ENCODE peak calls at places on chromosomes 2 and 18, in four cellular contexts. One of them, this sample, is unnamed.

GRCh38 chr2:85344356-85344954 is 9.9 kb downstream of the RETSAT start:
- DNase-seq in stimulated activated CD8-positive, alpha-beta memory T cell treated with anti-CD3 and anti-CD28 coated beads, Interleukin-4, amount 100 ng/mL, for 1 hour: no peak
- DNase-seq in tibial artery: no peak
- DNase-seq in CD4-positive, alpha-beta memory T cell: no peak
- DNase-seq in this sample: no peak

GRCh38 chr18:46408334-46408987 is 248.6 kb downstream of the LOXHD1 start:
- DNase-seq in stimulated activated CD8-positive, alpha-beta memory T cell treated with anti-CD3 and anti-CD28 coated beads, Interleukin-4, amount 100 ng/mL, for 1 hour: no peak
- DNase-seq in tibial artery: no peak
- DNase-seq in CD4-positive, alpha-beta memory T cell: no peak
- DNase-seq in this sample: no peak

GRCh38 chr2:31318360-31319336 is 84.7 kb downstream of the EHD3 start:
- DNase-seq in stimulated activated CD8-positive, alpha-beta memory T cell treated with anti-CD3 and anti-CD28 coated beads, Interleukin-4, amount 100 ng/mL, for 1 hour: no peak
- DNase-seq in tibial artery: peak; percentile 48
- DNase-seq in CD4-positive, alpha-beta memory T cell: peak; percentile 10
- DNase-seq in this sample: no peak

GRCh38 chr2:47218066-47218581 is 63.0 kb upstream of the STPG4 start:
- DNase-seq in stimulated activated CD8-positive, alpha-beta memory T cell treated with anti-CD3 and anti-CD28 coated beads, Interleukin-4, amount 100 ng/mL, for 1 hour: no peak
- DNase-seq in tibial artery: no peak
- DNase-seq in CD4-positive, alpha-beta memory T cell: no peak
- DNase-seq in this sample: no peak

GRCh38 chr2:47520302-47520630 is 117.3 kb downstream of the MSH2 start:
- DNase-seq in stimulated activated CD8-positive, alpha-beta memory T cell treated with anti-CD3 and anti-CD28 coated beads, Interleukin-4, amount 100 ng/mL, for 1 hour: no peak
- DNase-seq in tibial artery: no peak
- DNase-seq in CD4-positive, alpha-beta memory T cell: no peak
- DNase-seq in this sample: no peak

GRCh38 chr18:74731097-74731496 is 133.4 kb downstream of the ZNF407 start:
- DNase-seq in stimulated activated CD8-positive, alpha-beta memory T cell treated with anti-CD3 and anti-CD28 coated beads, Interleukin-4, amount 100 ng/mL, for 1 hour: no peak
- DNase-seq in tibial artery: no peak
- DNase-seq in CD4-positive, alpha-beta memory T cell: no peak
- DNase-seq in this sample: no peak

GRCh38 chr2:84899681-84900080 is 5.8 kb upstream of the TMSB10 start:
- DNase-seq in stimulated activated CD8-positive, alpha-beta memory T cell treated with anti-CD3 and anti-CD28 coated beads, Interleukin-4, amount 100 ng/mL, for 1 hour: no peak
- DNase-seq in tibial artery: no peak
- DNase-seq in CD4-positive, alpha-beta memory T cell: no peak
- DNase-seq in this sample: no peak

GRCh38 chr2:43255249-43255960 is 29.0 kb upstream of the ZFP36L2 start:
- DNase-seq in stimulated activated CD8-positive, alpha-beta memory T cell treated with anti-CD3 and anti-CD28 coated beads, Interleukin-4, amount 100 ng/mL, for 1 hour: no peak
- DNase-seq in tibial artery: no peak
- DNase-seq in CD4-positive, alpha-beta memory T cell: no peak
- DNase-seq in this sample: no peak

GRCh38 chr2:105744909-105745853 is at the start of gene NCK2:
- DNase-seq in stimulated activated CD8-positive, alpha-beta memory T cell treated with anti-CD3 and anti-CD28 coated beads, Interleukin-4, amount 100 ng/mL, for 1 hour: no peak
- DNase-seq in tibial artery: no peak
- DNase-seq in CD4-positive, alpha-beta memory T cell: peak; percentile 34
- DNase-seq in this sample: no peak

GRCh38 chr2:36330456-36331395 is 24.9 kb upstream of the CRIM1 start:
- DNase-seq in stimulated activated CD8-positive, alpha-beta memory T cell treated with anti-CD3 and anti-CD28 coated beads, Interleukin-4, amount 100 ng/mL, for 1 hour: no peak
- DNase-seq in tibial artery: no peak
- DNase-seq in CD4-positive, alpha-beta memory T cell: no peak
- DNase-seq in this sample: no peak

GRCh38 chr18:46622999-46623398 is 34.0 kb downstream of the LOXHD1 start:
- DNase-seq in stimulated activated CD8-positive, alpha-beta memory T cell treated with anti-CD3 and anti-CD28 coated beads, Interleukin-4, amount 100 ng/mL, for 1 hour: no peak
- DNase-seq in tibial artery: no peak
- DNase-seq in CD4-positive, alpha-beta memory T cell: no peak
- DNase-seq in this sample: no peak

GRCh38 chr18:63438181-63438580 is 15.9 kb upstream of the VPS4B start:
- DNase-seq in stimulated activated CD8-positive, alpha-beta memory T cell treated with anti-CD3 and anti-CD28 coated beads, Interleukin-4, amount 100 ng/mL, for 1 hour: no peak
- DNase-seq in tibial artery: no peak
- DNase-seq in CD4-positive, alpha-beta memory T cell: no peak
- DNase-seq in this sample: no peak

GRCh38 chr2:10228611-10229365 is 73.9 kb upstream of the HPCAL1 start:
- DNase-seq in stimulated activated CD8-positive, alpha-beta memory T cell treated with anti-CD3 and anti-CD28 coated beads, Interleukin-4, amount 100 ng/mL, for 1 hour: no peak
- DNase-seq in tibial artery: no peak
- DNase-seq in CD4-positive, alpha-beta memory T cell: no peak
- DNase-seq in this sample: no peak

GRCh38 chr18:3524706-3525105 is 74.7 kb downstream of the TGIF1 start:
- DNase-seq in stimulated activated CD8-positive, alpha-beta memory T cell treated with anti-CD3 and anti-CD28 coated beads, Interleukin-4, amount 100 ng/mL, for 1 hour: no peak
- DNase-seq in tibial artery: no peak
- DNase-seq in CD4-positive, alpha-beta memory T cell: no peak
- DNase-seq in this sample: no peak

GRCh38 chr2:110946892-110947291 is 173.8 kb upstream of the BCL2L11 start:
- DNase-seq in stimulated activated CD8-positive, alpha-beta memory T cell treated with anti-CD3 and anti-CD28 coated beads, Interleukin-4, amount 100 ng/mL, for 1 hour: no peak
- DNase-seq in tibial artery: peak; percentile 41
- DNase-seq in CD4-positive, alpha-beta memory T cell: no peak
- DNase-seq in this sample: no peak

GRCh38 chr2:218995972-218996644 is 2.9 kb upstream of the CRYBA2 start:
- DNase-seq in stimulated activated CD8-positive, alpha-beta memory T cell treated with anti-CD3 and anti-CD28 coated beads, Interleukin-4, amount 100 ng/mL, for 1 hour: peak; percentile 55
- DNase-seq in tibial artery: peak; percentile 65
- DNase-seq in CD4-positive, alpha-beta memory T cell: peak; percentile 68
- DNase-seq in this sample: no peak

GRCh38 chr2:149544692-149545091 is 42.9 kb downstream of the MMADHC start:
- DNase-seq in stimulated activated CD8-positive, alpha-beta memory T cell treated with anti-CD3 and anti-CD28 coated beads, Interleukin-4, amount 100 ng/mL, for 1 hour: no peak
- DNase-seq in tibial artery: no peak
- DNase-seq in CD4-positive, alpha-beta memory T cell: peak; percentile 16
- DNase-seq in this sample: no peak

GRCh38 chr18:79887181-79888000 is 64.1 kb downstream of the SLC66A2 start:
- DNase-seq in stimulated activated CD8-positive, alpha-beta memory T cell treated with anti-CD3 and anti-CD28 coated beads, Interleukin-4, amount 100 ng/mL, for 1 hour: no peak
- DNase-seq in tibial artery: no peak
- DNase-seq in CD4-positive, alpha-beta memory T cell: no peak
- DNase-seq in this sample: no peak

GRCh38 chr2:1538663-1539062 is 125.4 kb downstream of the TPO start:
- DNase-seq in stimulated activated CD8-positive, alpha-beta memory T cell treated with anti-CD3 and anti-CD28 coated beads, Interleukin-4, amount 100 ng/mL, for 1 hour: no peak
- DNase-seq in tibial artery: no peak
- DNase-seq in CD4-positive, alpha-beta memory T cell: peak; percentile 14
- DNase-seq in this sample: no peak

GRCh38 chr2:88807237-88807962 is 115.9 kb downstream of the RPIA start:
- DNase-seq in stimulated activated CD8-positive, alpha-beta memory T cell treated with anti-CD3 and anti-CD28 coated beads, Interleukin-4, amount 100 ng/mL, for 1 hour: no peak
- DNase-seq in tibial artery: no peak
- DNase-seq in CD4-positive, alpha-beta memory T cell: no peak
- DNase-seq in this sample: no peak

GRCh38 chr2:36326286-36326685 is 29.3 kb upstream of the CRIM1 start:
- DNase-seq in stimulated activated CD8-positive, alpha-beta memory T cell treated with anti-CD3 and anti-CD28 coated beads, Interleukin-4, amount 100 ng/mL, for 1 hour: no peak
- DNase-seq in tibial artery: no peak
- DNase-seq in CD4-positive, alpha-beta memory T cell: no peak
- DNase-seq in this sample: no peak

GRCh38 chr2:72116081-72116533 is 31.6 kb downstream of the CYP26B1 start:
- DNase-seq in stimulated activated CD8-positive, alpha-beta memory T cell treated with anti-CD3 and anti-CD28 coated beads, Interleukin-4, amount 100 ng/mL, for 1 hour: no peak
- DNase-seq in tibial artery: no peak
- DNase-seq in CD4-positive, alpha-beta memory T cell: no peak
- DNase-seq in this sample: no peak

GRCh38 chr18:58394607-58395425 is 234.1 kb downstream of the ALPK2 start:
- DNase-seq in stimulated activated CD8-positive, alpha-beta memory T cell treated with anti-CD3 and anti-CD28 coated beads, Interleukin-4, amount 100 ng/mL, for 1 hour: no peak
- DNase-seq in tibial artery: no peak
- DNase-seq in CD4-positive, alpha-beta memory T cell: no peak
- DNase-seq in this sample: no peak

GRCh38 chr2:24489942-24490673 is 946 bp upstream of the NCOA1 start:
- DNase-seq in stimulated activated CD8-positive, alpha-beta memory T cell treated with anti-CD3 and anti-CD28 coated beads, Interleukin-4, amount 100 ng/mL, for 1 hour: no peak
- DNase-seq in tibial artery: no peak
- DNase-seq in CD4-positive, alpha-beta memory T cell: no peak
- DNase-seq in this sample: no peak

GRCh38 chr2:221629478-221629877 is 57.4 kb upstream of the EPHA4 start:
- DNase-seq in stimulated activated CD8-positive, alpha-beta memory T cell treated with anti-CD3 and anti-CD28 coated beads, Interleukin-4, amount 100 ng/mL, for 1 hour: no peak
- DNase-seq in tibial artery: no peak
- DNase-seq in CD4-positive, alpha-beta memory T cell: no peak
- DNase-seq in this sample: no peak

GRCh38 chr18:4839639-4840038 is 357.4 kb downstream of the AKAIN1 start:
- DNase-seq in stimulated activated CD8-positive, alpha-beta memory T cell treated with anti-CD3 and anti-CD28 coated beads, Interleukin-4, amount 100 ng/mL, for 1 hour: no peak
- DNase-seq in tibial artery: no peak
- DNase-seq in CD4-positive, alpha-beta memory T cell: no peak
- DNase-seq in this sample: no peak

GRCh38 chr2:207075456-207075855 is 90.3 kb downstream of the KLF7 start:
- DNase-seq in stimulated activated CD8-positive, alpha-beta memory T cell treated with anti-CD3 and anti-CD28 coated beads, Interleukin-4, amount 100 ng/mL, for 1 hour: no peak
- DNase-seq in tibial artery: no peak
- DNase-seq in CD4-positive, alpha-beta memory T cell: no peak
- DNase-seq in this sample: no peak

GRCh38 chr18:23835076-23835475 is 145.8 kb downstream of the LAMA3 start:
- DNase-seq in stimulated activated CD8-positive, alpha-beta memory T cell treated with anti-CD3 and anti-CD28 coated beads, Interleukin-4, amount 100 ng/mL, for 1 hour: no peak
- DNase-seq in tibial artery: no peak
- DNase-seq in CD4-positive, alpha-beta memory T cell: no peak
- DNase-seq in this sample: no peak

GRCh38 chr2:8303322-8303832 is 378.5 kb upstream of the ID2 start:
- DNase-seq in stimulated activated CD8-positive, alpha-beta memory T cell treated with anti-CD3 and anti-CD28 coated beads, Interleukin-4, amount 100 ng/mL, for 1 hour: peak; percentile 67
- DNase-seq in tibial artery: peak; percentile 82
- DNase-seq in CD4-positive, alpha-beta memory T cell: peak; percentile 76
- DNase-seq in this sample: peak; percentile 96

GRCh38 chr18:2222270-2223185 is 348.8 kb downstream of the METTL4 start:
- DNase-seq in stimulated activated CD8-positive, alpha-beta memory T cell treated with anti-CD3 and anti-CD28 coated beads, Interleukin-4, amount 100 ng/mL, for 1 hour: no peak
- DNase-seq in tibial artery: no peak
- DNase-seq in CD4-positive, alpha-beta memory T cell: no peak
- DNase-seq in this sample: no peak

GRCh38 chr2:212142616-212143015 is 396.0 kb downstream of the ERBB4 start:
- DNase-seq in stimulated activated CD8-positive, alpha-beta memory T cell treated with anti-CD3 and anti-CD28 coated beads, Interleukin-4, amount 100 ng/mL, for 1 hour: no peak
- DNase-seq in tibial artery: no peak
- DNase-seq in CD4-positive, alpha-beta memory T cell: no peak
- DNase-seq in this sample: no peak

GRCh38 chr2:230794472-230794871 is 70.3 kb upstream of the ITM2C start:
- DNase-seq in stimulated activated CD8-positive, alpha-beta memory T cell treated with anti-CD3 and anti-CD28 coated beads, Interleukin-4, amount 100 ng/mL, for 1 hour: no peak
- DNase-seq in tibial artery: no peak
- DNase-seq in CD4-positive, alpha-beta memory T cell: no peak
- DNase-seq in this sample: no peak

GRCh38 chr2:127874378-127875271 is 11.1 kb downstream of the AMMECR1L start:
- DNase-seq in stimulated activated CD8-positive, alpha-beta memory T cell treated with anti-CD3 and anti-CD28 coated beads, Interleukin-4, amount 100 ng/mL, for 1 hour: no peak
- DNase-seq in tibial artery: no peak
- DNase-seq in CD4-positive, alpha-beta memory T cell: peak; percentile 11
- DNase-seq in this sample: no peak

GRCh38 chr2:239735131-239735828 is 289.9 kb downstream of the NDUFA10 start:
- DNase-seq in stimulated activated CD8-positive, alpha-beta memory T cell treated with anti-CD3 and anti-CD28 coated beads, Interleukin-4, amount 100 ng/mL, for 1 hour: no peak
- DNase-seq in tibial artery: no peak
- DNase-seq in CD4-positive, alpha-beta memory T cell: no peak
- DNase-seq in this sample: no peak

GRCh38 chr2:237870126-237870525 is 10.7 kb downstream of the RAMP1 start:
- DNase-seq in stimulated activated CD8-positive, alpha-beta memory T cell treated with anti-CD3 and anti-CD28 coated beads, Interleukin-4, amount 100 ng/mL, for 1 hour: no peak
- DNase-seq in tibial artery: no peak
- DNase-seq in CD4-positive, alpha-beta memory T cell: no peak
- DNase-seq in this sample: no peak

GRCh38 chr2:191048073-191048472 is 34.1 kb upstream of the STAT1 start:
- DNase-seq in stimulated activated CD8-positive, alpha-beta memory T cell treated with anti-CD3 and anti-CD28 coated beads, Interleukin-4, amount 100 ng/mL, for 1 hour: no peak
- DNase-seq in tibial artery: no peak
- DNase-seq in CD4-positive, alpha-beta memory T cell: no peak
- DNase-seq in this sample: no peak

GRCh38 chr18:50649821-50650220 is 89.9 kb downstream of the MAPK4 start:
- DNase-seq in stimulated activated CD8-positive, alpha-beta memory T cell treated with anti-CD3 and anti-CD28 coated beads, Interleukin-4, amount 100 ng/mL, for 1 hour: no peak
- DNase-seq in tibial artery: peak; percentile 76
- DNase-seq in CD4-positive, alpha-beta memory T cell: no peak
- DNase-seq in this sample: no peak

GRCh38 chr18:57447154-57447621 is 12.0 kb downstream of the ONECUT2 start:
- DNase-seq in stimulated activated CD8-positive, alpha-beta memory T cell treated with anti-CD3 and anti-CD28 coated beads, Interleukin-4, amount 100 ng/mL, for 1 hour: no peak
- DNase-seq in tibial artery: no peak
- DNase-seq in CD4-positive, alpha-beta memory T cell: no peak
- DNase-seq in this sample: no peak

GRCh38 chr2:136246086-136246669 is 128.2 kb upstream of the CXCR4 start:
- DNase-seq in stimulated activated CD8-positive, alpha-beta memory T cell treated with anti-CD3 and anti-CD28 coated beads, Interleukin-4, amount 100 ng/mL, for 1 hour: no peak
- DNase-seq in tibial artery: peak; percentile 53
- DNase-seq in CD4-positive, alpha-beta memory T cell: no peak
- DNase-seq in this sample: no peak

GRCh38 chr18:24910217-24910616 is 441.7 kb downstream of the ZNF521 start:
- DNase-seq in stimulated activated CD8-positive, alpha-beta memory T cell treated with anti-CD3 and anti-CD28 coated beads, Interleukin-4, amount 100 ng/mL, for 1 hour: no peak
- DNase-seq in tibial artery: no peak
- DNase-seq in CD4-positive, alpha-beta memory T cell: no peak
- DNase-seq in this sample: no peak

This sample was measured in GM12864.